ENCODE peak calls at places on chromosomes 7 and 10, in ten cellular contexts. I, H, V, C, L, W, A, X, Y and D are unnamed samples.

GRCh38 chr10:44627591-44628354 is 242.9 kb upstream of the CXCL12 start:
- DNase-seq in I (no peak), H (peak; percentile 72), V (no peak), C (no peak), L (peak; percentile 89), W (no peak), A (no peak), X (peak; percentile 73), Y (no peak), D (no peak)

GRCh38 chr7:32062150-32062549 is 8.1 kb downstream of the PDE1C start:
- DNase-seq in I (peak; percentile 32), H (no peak), V (peak; percentile 51), C (no peak), L (peak; percentile 43), W (peak; percentile 27), A (no peak), X (no peak), Y (no peak), D (peak; percentile 45)

GRCh38 chr10:100995171-100995570 is 4.4 kb upstream of the LZTS2 start:
- DNase-seq in I (no peak), H (no peak), V (no peak), C (no peak), L (no peak), W (no peak), A (no peak), X (no peak), Y (no peak), D (no peak)

GRCh38 chr7:157018328-157018996 is 8.0 kb upstream of the MNX1 start:
- DNase-seq in I (no peak), H (no peak), V (no peak), C (no peak), L (no peak), W (no peak), A (no peak), X (no peak), Y (no peak), D (no peak)

GRCh38 chr10:44668336-44668735 is 242.8 kb upstream of the TMEM72 start:
- DNase-seq in I (no peak), H (no peak), V (no peak), C (no peak), L (no peak), W (no peak), A (no peak), X (no peak), Y (no peak), D (no peak)

GRCh38 chr7:107613948-107614347 is 33.9 kb downstream of the BCAP29 start:
- DNase-seq in I (no peak), H (no peak), V (no peak), C (no peak), L (no peak), W (no peak), A (no peak), X (no peak), Y (no peak), D (no peak)

GRCh38 chr10:3472705-3473078 is 300.1 kb upstream of the PITRM1 start:
- DNase-seq in I (no peak), H (peak; percentile 46), V (no peak), C (no peak), L (peak; percentile 73), W (no peak), A (no peak), X (no peak), Y (no peak), D (no peak)

GRCh38 chr7:138992052-138992531 is 10.9 kb upstream of the KIAA1549 start:
- DNase-seq in I (no peak), H (peak; percentile 85), V (no peak), C (no peak), L (peak; percentile 12), W (no peak), A (no peak), X (no peak), Y (no peak), D (no peak)

GRCh38 chr10:35463105-35463867 is 127.0 kb downstream of the CCNY start:
- DNase-seq in I (no peak), H (no peak), V (no peak), C (no peak), L (no peak), W (no peak), A (no peak), X (no peak), Y (no peak), D (no peak)

GRCh38 chr10:91137822-91138221 is 82.6 kb upstream of the PCGF5 start:
- DNase-seq in I (no peak), H (no peak), V (no peak), C (no peak), L (no peak), W (no peak), A (no peak), X (no peak), Y (no peak), D (no peak)

GRCh38 chr10:48681749-48682148 is 2.9 kb upstream of the WDFY4 start:
- DNase-seq in I (peak; percentile 15), H (no peak), V (no peak), C (no peak), L (no peak), W (no peak), A (peak; percentile 80), X (no peak), Y (no peak), D (peak; percentile 45)

GRCh38 chr7:130421685-130422084 is 19.1 kb downstream of the CEP41 start:
- DNase-seq in I (no peak), H (no peak), V (no peak), C (no peak), L (no peak), W (no peak), A (no peak), X (peak; percentile 34), Y (peak; percentile 48), D (peak; percentile 50)

GRCh38 chr7:29038463-29038862 is 80.3 kb upstream of the TRIL start:
- DNase-seq in I (no peak), H (no peak), V (no peak), C (no peak), L (peak; percentile 55), W (no peak), A (no peak), X (no peak), Y (no peak), D (no peak)

GRCh38 chr10:48750019-48750418 is 65.3 kb downstream of the WDFY4 start:
- DNase-seq in I (no peak), H (no peak), V (no peak), C (no peak), L (no peak), W (no peak), A (peak; percentile 47), X (no peak), Y (no peak), D (no peak)

GRCh38 chr10:92407305-92408016 is 116.5 kb downstream of the MARCHF5 start:
- DNase-seq in I (no peak), H (no peak), V (no peak), C (no peak), L (peak; percentile 45), W (no peak), A (no peak), X (no peak), Y (no peak), D (peak; percentile 17)

GRCh38 chr7:159012353-159013069 is 132.2 kb downstream of the VIPR2 start:
- DNase-seq in I (no peak), H (no peak), V (peak; percentile 73), C (no peak), L (no peak), W (no peak), A (no peak), X (no peak), Y (no peak), D (no peak)

GRCh38 chr10:107545717-107546116 is 381.2 kb upstream of the SORCS1 start:
- DNase-seq in I (no peak), H (no peak), V (no peak), C (no peak), L (no peak), W (no peak), A (no peak), X (no peak), Y (no peak), D (no peak)

GRCh38 chr10:98394855-98395440 is 20.0 kb downstream of the PYROXD2 start:
- DNase-seq in I (no peak), H (no peak), V (no peak), C (no peak), L (no peak), W (no peak), A (no peak), X (no peak), Y (no peak), D (no peak)

GRCh38 chr10:109894516-109894915 is 28.8 kb downstream of the XPNPEP1 start:
- DNase-seq in I (no peak), H (no peak), V (peak; percentile 73), C (peak; percentile 31), L (peak; percentile 91), W (peak; percentile 81), A (no peak), X (peak; percentile 72), Y (peak; percentile 80), D (no peak)

GRCh38 chr10:97101166-97101940 is 84.4 kb downstream of the SLIT1 start:
- DNase-seq in I (no peak), H (no peak), V (no peak), C (no peak), L (no peak), W (no peak), A (no peak), X (no peak), Y (no peak), D (peak; percentile 3)
- TF ChIP-seq CTCF in I (no peak), H (no peak), V (no peak), C (no peak), L (no peak), W (no peak), A (no peak), X (no peak), Y (no peak), D (no peak)

GRCh38 chr10:16527452-16527851 is 5.8 kb upstream of the C1QL3 start:
- DNase-seq in I (no peak), H (no peak), V (no peak), C (no peak), L (no peak), W (no peak), A (peak; percentile 21), X (no peak), Y (no peak), D (no peak)
- TF ChIP-seq CTCF in I (no peak), H (no peak), V (no peak), C (no peak), L (no peak), W (no peak), A (no peak), X (no peak), Y (no peak), D (no peak)

DNA sequence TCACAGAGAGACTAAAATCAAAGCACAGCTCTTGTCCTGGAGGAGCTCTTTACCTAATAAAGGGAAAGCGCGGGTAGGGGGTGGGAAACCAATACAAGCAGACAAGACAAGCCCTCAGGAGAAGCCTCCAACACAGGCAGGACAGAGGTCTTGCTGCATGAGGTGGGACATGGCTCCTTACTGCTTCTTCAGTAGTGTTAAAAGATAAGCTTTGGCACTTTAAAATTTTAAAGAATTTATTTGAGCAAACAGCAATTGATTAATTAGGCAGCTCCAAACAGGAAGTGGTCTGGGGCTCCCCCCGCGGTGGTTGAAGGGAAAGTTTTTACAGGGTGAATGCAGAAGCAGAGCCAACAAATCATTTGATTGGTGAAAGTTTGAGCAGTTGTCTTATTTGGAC is 50.3 kb upstream of the MACC1 start:
- DNase-seq in I (no peak), H (no peak), V (no peak), C (no peak), L (no peak), W (no peak), A (no peak), X (no peak), Y (no peak), D (peak; percentile 44)
- TF ChIP-seq CTCF in I (no peak), H (no peak), V (no peak), C (no peak), L (no peak), W (no peak), A (no peak), X (no peak), Y (no peak), D (no peak)

GRCh38 chr10:23694446-23694920 is 255.6 kb downstream of the OTUD1 start:
- DNase-seq in I (no peak), H (no peak), V (no peak), C (no peak), L (peak; percentile 13), W (no peak), A (no peak), X (no peak), Y (no peak), D (no peak)
- TF ChIP-seq CTCF in I (no peak), H (no peak), V (no peak), C (no peak), L (no peak), W (no peak), A (no peak), X (no peak), Y (no peak), D (no peak)